ENCODE peak calls at places on chromosomes 4 and X, in ten cellular contexts. E is Peyer's patch, Y is right cardiac atrium, X is upper lobe of right lung, P is heart right ventricle, R is lower lobe of right lung, Q is pancreas, Z is lung, D is PC-3, K is cardiac muscle cell. U is an unnamed sample.
A peak's percentile ranks its signal among the peaks of the same experiment; 100 is the strongest.

GRCh38 chr4:163072222-163072621 is 94.5 kb downstream of the NAF1 start:
- DNase-seq in D (peak; percentile 69), Y (no peak), Q (no peak), K (no peak), E (no peak), P (no peak), Z (no peak), R (no peak), X (no peak), U (no peak)

GRCh38 chrX:57669961-57670360 is 10.1 kb downstream of the NLRP2B start:
- DNase-seq in D (no peak), X (no peak), K (no peak), Y (no peak), E (no peak), P (no peak), R (no peak), Q (no peak), Z (no peak), U (no peak)

GRCh38 chrX:34578237-34578636 is 78.8 kb downstream of the TMEM47 start:
- DNase-seq in P (peak; percentile 4), K (peak; percentile 63), D (peak; percentile 57), Z (no peak), R (no peak), X (no peak), Y (no peak), Q (no peak), E (no peak), U (no peak)

GRCh38 chr4:687975-688694 is 816 bp downstream of the SLC49A3 start:
- DNase-seq in D (peak; percentile 12), P (no peak), Q (peak; percentile 66), K (no peak), Y (peak; percentile 68), Z (no peak), E (no peak), R (no peak), X (peak; percentile 73), U (no peak)

GRCh38 chrX:15464704-15465103 is 28.4 kb downstream of the PIR start:
- DNase-seq in D (peak; percentile 2), Z (no peak), P (no peak), Y (no peak), Q (no peak), R (no peak), E (no peak), K (no peak), X (no peak), U (no peak)

GRCh38 chrX:12955882-12956703 is 18.8 kb upstream of the TMSB4X start:
- DNase-seq in K (peak; percentile 84), R (peak; percentile 79), Y (peak; percentile 84), P (peak; percentile 59), Z (peak; percentile 77), E (peak; percentile 76), X (peak; percentile 82), D (peak; percentile 62), Q (no peak), U (no peak)

GRCh38 chr4:141346144-141346543 is 125.4 kb downstream of the ZNF330 start:
- DNase-seq in P (no peak), Z (no peak), Q (no peak), Y (no peak), K (peak; percentile 78), R (no peak), E (no peak), D (peak; percentile 81), X (no peak), U (no peak)

GRCh38 chr4:85756938-85757337 is 282.0 kb downstream of the ARHGAP24 start:
- DNase-seq in Y (no peak), R (no peak), X (no peak), Z (no peak), P (peak; percentile 61), Q (no peak), D (peak; percentile 55), K (peak; percentile 80), E (no peak), U (no peak)

GRCh38 chr4:188971125-188971524 is 831.9 kb downstream of the TRIML1 start:
- DNase-seq in Z (no peak), Y (no peak), D (peak; percentile 38), X (no peak), K (no peak), Q (no peak), P (no peak), E (no peak), R (no peak), U (no peak)

GRCh38 chr4:7206856-7207567 is 14.7 kb downstream of the SORCS2 start:
- DNase-seq in P (peak; percentile 80), Q (peak; percentile 73), E (peak; percentile 24), R (peak; percentile 80), Z (peak; percentile 69), D (peak; percentile 82), X (peak; percentile 89), K (peak; percentile 92), Y (peak; percentile 94), U (peak; percentile 68)

GRCh38 chr4:7204656-7205387 is 12.5 kb downstream of the SORCS2 start:
- DNase-seq in X (no peak), E (no peak), Q (peak; percentile 23), Y (no peak), Z (no peak), D (no peak), P (no peak), K (no peak), R (peak; percentile 17), U (no peak)

GRCh38 chr4:7207791-7208231 is 15.5 kb downstream of the SORCS2 start:
- DNase-seq in D (no peak), R (no peak), K (peak; percentile 58), E (no peak), X (no peak), P (no peak), Q (no peak), Z (no peak), Y (no peak), U (no peak)

GRCh38 chr4:7208509-7209451 is 16.4 kb downstream of the SORCS2 start:
- DNase-seq in X (no peak), D (no peak), R (no peak), P (no peak), Q (no peak), Z (no peak), Y (peak; percentile 52), K (no peak), E (no peak), U (no peak)

DNA sequence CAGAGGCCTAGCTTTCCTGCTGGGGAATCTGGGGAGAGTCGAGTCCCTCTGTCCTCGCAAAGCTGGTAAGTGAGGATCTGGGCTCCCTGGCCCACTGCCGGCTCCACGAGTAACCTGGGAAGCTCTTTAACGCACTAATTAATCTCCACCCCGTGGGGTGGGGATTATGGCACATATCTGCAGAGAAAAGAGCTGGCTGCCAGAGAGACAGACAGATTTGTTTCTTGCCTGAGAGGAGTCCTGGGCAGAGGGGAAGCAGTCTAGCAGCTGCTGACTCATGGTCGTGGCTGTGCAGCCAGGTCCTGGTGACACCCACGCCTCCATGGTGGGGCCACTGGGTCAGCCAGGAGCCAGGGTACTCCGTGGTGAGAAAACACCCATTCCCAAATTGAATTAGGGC is 14.0 kb downstream of the SORCS2 start:
- DNase-seq in X (no peak), Q (no peak), K (peak; percentile 63), D (peak; percentile 61), E (no peak), Z (no peak), P (peak; percentile 22), R (peak; percentile 41), Y (peak; percentile 75), U (no peak)
- H3K27ac ChIP-seq in X (peak overlapping the region; percentile 32), Q (no peak overlapping the region), K (no peak overlapping the region), D (peak overlapping the region; percentile 98), E (peak overlapping the region; percentile 39), Z (no peak overlapping the region), P (peak overlapping the region; percentile 81), R (no peak overlapping the region), Y (peak overlapping the region; percentile 84), U (peak overlapping the region; percentile 8)

GRCh38 chr4:91243132-91243531 is 1060.6 kb upstream of the GRID2 start:
- DNase-seq in P (peak; percentile 65), K (peak; percentile 3), E (no peak), Z (peak; percentile 61), D (peak; percentile 7), R (peak; percentile 49), Q (no peak), Y (peak; percentile 68), X (peak; percentile 67), U (no peak)
- H3K27ac ChIP-seq in P (peak overlapping the region; percentile 41), K (no peak overlapping the region), E (no peak overlapping the region), Z (no peak overlapping the region), D (no peak overlapping the region), R (no peak overlapping the region), Q (no peak overlapping the region), Y (no peak overlapping the region), X (no peak overlapping the region), U (no peak overlapping the region)

GRCh38 chr4:78862314-78862737 is 76.9 kb downstream of the PAQR3 start:
- DNase-seq in R (no peak), K (no peak), Q (no peak), P (no peak), Y (no peak), X (no peak), D (no peak), E (no peak), Z (no peak), U (no peak)
- H3K27ac ChIP-seq in R (no peak overlapping the region), K (no peak overlapping the region), Q (no peak overlapping the region), P (no peak overlapping the region), Y (no peak overlapping the region), X (no peak overlapping the region), D (no peak overlapping the region), E (no peak overlapping the region), Z (no peak overlapping the region), U (no peak overlapping the region)

GRCh38 chr4:110637408-110638131 is 14.7 kb upstream of the PITX2 start:
- DNase-seq in Z (no peak), X (no peak), R (no peak), K (no peak), Q (no peak), E (no peak), Y (no peak), P (no peak), D (no peak), U (no peak)

GRCh38 chr4:110635155-110635479 is 12.2 kb upstream of the PITX2 start:
- DNase-seq in R (no peak), Y (no peak), X (no peak), P (no peak), Z (no peak), D (no peak), K (no peak), Q (no peak), E (no peak), U (no peak)

GRCh38 chr4:110638347-110638746 is 15.5 kb upstream of the PITX2 start:
- DNase-seq in R (no peak), Z (no peak), X (no peak), Y (no peak), P (no peak), E (no peak), Q (no peak), D (no peak), K (no peak), U (no peak)

GRCh38 chr4:110636231-110636676 is 13.4 kb upstream of the PITX2 start:
- DNase-seq in Z (no peak), Y (no peak), R (no peak), Q (no peak), X (no peak), E (no peak), K (no peak), D (no peak), P (no peak), U (no peak)

DNA sequence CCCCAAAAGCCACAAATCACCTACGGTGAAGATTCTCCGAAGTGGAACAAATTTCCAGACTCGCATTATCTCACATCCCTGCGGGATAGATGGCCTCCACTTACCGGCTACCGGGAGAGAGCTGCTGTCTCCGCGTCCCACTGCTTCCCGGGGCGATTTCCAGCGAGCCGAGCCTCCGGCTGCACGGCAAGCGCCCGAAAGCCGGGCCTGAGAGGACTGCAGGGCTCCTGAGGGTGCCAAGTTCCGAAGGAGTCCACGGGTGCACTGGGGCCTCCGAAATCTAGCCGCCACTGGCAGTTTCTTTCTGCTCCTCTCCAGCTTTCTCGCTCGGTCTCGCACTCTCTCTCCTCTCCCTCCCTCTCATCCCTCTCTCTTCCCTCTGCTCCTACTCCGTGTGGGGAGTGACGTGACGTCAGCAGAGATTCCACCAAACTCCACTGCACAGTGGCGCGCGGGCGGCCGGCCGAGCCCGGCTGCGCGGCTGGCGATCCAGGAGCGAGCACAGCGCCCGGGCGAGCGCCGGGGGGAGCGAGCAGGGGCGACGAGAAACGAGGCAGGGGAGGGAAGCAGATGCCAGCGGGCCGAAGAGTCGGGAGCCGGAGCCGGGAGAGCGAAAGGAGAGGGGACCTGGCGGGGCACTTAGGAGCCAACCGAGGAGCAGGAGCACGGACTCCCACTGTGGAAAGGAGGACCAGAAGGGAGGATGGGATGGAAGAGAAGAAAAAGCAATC is 14.0 kb upstream of the PITX2 start:
- DNase-seq in Q (no peak), Z (no peak), E (no peak), D (no peak), K (peak; percentile 60), P (no peak), R (no peak), Y (no peak), X (no peak), U (no peak)
- H3K27ac ChIP-seq in Q (no peak overlapping the region), Z (no peak overlapping the region), E (no peak overlapping the region), D (no peak overlapping the region), K (no peak overlapping the region), P (no peak overlapping the region), R (no peak overlapping the region), Y (no peak overlapping the region), X (no peak overlapping the region), U (no peak overlapping the region)

U was measured in caudate nucleus.